ENCODE peak calls at places on chromosomes 2 and 18, in eight cellular contexts. C is A673, W is HL-60, P is psoas muscle, Q is cardiac muscle cell, X is heart left ventricle, Y is fibroblast of lung, M is gastrocnemius medialis. T is an unnamed sample.

GRCh38 chr2:4914551-4914950 is 777.6 kb upstream of the SOX11 start:
- DNase-seq in C (peak; percentile 61), W (no peak), P (no peak), Q (no peak), X (no peak), Y (peak; percentile 90), M (peak; percentile 16), T (peak; percentile 9)

GRCh38 chr18:39841133-39842041 is 2113.6 kb upstream of the PIK3C3 start:
- DNase-seq in C (peak; percentile 87), W (no peak), P (peak; percentile 23), Q (peak; percentile 64), X (peak; percentile 20), Y (peak; percentile 86), M (no peak), T (no peak)

GRCh38 chr2:233756429-233757081 is 3.5 kb upstream of the UGT1A1 start:
- DNase-seq in C (no peak), W (no peak), P (no peak), Q (no peak), X (no peak), Y (no peak), M (no peak), T (no peak)

GRCh38 chr2:113770929-113771328 is 14.5 kb upstream of the SLC35F5 start:
- DNase-seq in C (peak; percentile 18), W (no peak), P (no peak), Q (no peak), X (no peak), Y (no peak), M (no peak), T (no peak)

GRCh38 chr18:49681387-49681786 is 119.5 kb downstream of the LIPG start:
- DNase-seq in C (no peak), W (no peak), P (no peak), Q (no peak), X (no peak), Y (no peak), M (no peak), T (no peak)

GRCh38 chr18:13915973-13916372 is 637 bp upstream of the MC2R start:
- DNase-seq in C (no peak), W (no peak), P (no peak), Q (peak; percentile 16), X (peak; percentile 23), Y (no peak), M (no peak), T (no peak)

GRCh38 chr2:57515366-57515765 is 531.2 kb upstream of the VRK2 start:
- DNase-seq in C (no peak), W (no peak), P (no peak), Q (no peak), X (no peak), Y (no peak), M (no peak), T (no peak)

GRCh38 chr2:8170552-8170951 is 511.3 kb upstream of the ID2 start:
- DNase-seq in C (peak; percentile 90), W (no peak), P (no peak), Q (no peak), X (no peak), Y (no peak), M (no peak), T (no peak)

GRCh38 chr2:127105656-127106456 is 1.1 kb downstream of the BIN1 start:
- DNase-seq in C (peak; percentile 59), W (no peak), P (peak; percentile 61), Q (peak; percentile 47), X (no peak), Y (peak; percentile 69), M (peak; percentile 56), T (no peak)

GRCh38 chr2:65215946-65216345 is 11.7 kb upstream of the ACTR2 start:
- DNase-seq in C (no peak), W (no peak), P (no peak), Q (no peak), X (no peak), Y (no peak), M (no peak), T (no peak)

GRCh38 chr2:225668606-225669266 is 269.2 kb downstream of the NYAP2 start:
- DNase-seq in C (peak; percentile 91), W (peak; percentile 25), P (no peak), Q (peak; percentile 67), X (no peak), Y (peak; percentile 84), M (no peak), T (no peak)

GRCh38 chr18:50830544-50830943 is 10.7 kb upstream of the MRO start:
- DNase-seq in C (no peak), W (no peak), P (no peak), Q (no peak), X (no peak), Y (no peak), M (no peak), T (no peak)

GRCh38 chr2:233961905-233962304 is 44.7 kb downstream of the TRPM8 start:
- DNase-seq in C (no peak), W (no peak), P (no peak), Q (no peak), X (no peak), Y (no peak), M (no peak), T (no peak)

GRCh38 chr2:45242161-45242741 is 233.0 kb upstream of the SIX2 start:
- DNase-seq in C (peak; percentile 22), W (no peak), P (peak; percentile 40), Q (peak; percentile 79), X (peak; percentile 55), Y (peak; percentile 34), M (peak; percentile 93), T (no peak)

GRCh38 chr2:179837408-179837807 is 24.0 kb downstream of the ZNF385B start:
- DNase-seq in C (no peak), W (no peak), P (no peak), Q (no peak), X (no peak), Y (peak; percentile 53), M (peak; percentile 24), T (peak; percentile 56)

GRCh38 chr2:227407601-227408089 is 19.9 kb upstream of the SCYGR1 start:
- DNase-seq in C (peak; percentile 93), W (peak; percentile 93), P (peak; percentile 62), Q (no peak), X (peak; percentile 36), Y (no peak), M (peak; percentile 56), T (no peak)

GRCh38 chr2:43845181-43845580 is 6.4 kb downstream of the ABCG8 start:
- DNase-seq in C (no peak), W (no peak), P (no peak), Q (no peak), X (no peak), Y (no peak), M (no peak), T (no peak)

GRCh38 chr2:178177066-178177679 is 17.1 kb upstream of the OSBPL6 start:
- DNase-seq in C (no peak), W (no peak), P (no peak), Q (no peak), X (no peak), Y (no peak), M (no peak), T (no peak)

DNA sequence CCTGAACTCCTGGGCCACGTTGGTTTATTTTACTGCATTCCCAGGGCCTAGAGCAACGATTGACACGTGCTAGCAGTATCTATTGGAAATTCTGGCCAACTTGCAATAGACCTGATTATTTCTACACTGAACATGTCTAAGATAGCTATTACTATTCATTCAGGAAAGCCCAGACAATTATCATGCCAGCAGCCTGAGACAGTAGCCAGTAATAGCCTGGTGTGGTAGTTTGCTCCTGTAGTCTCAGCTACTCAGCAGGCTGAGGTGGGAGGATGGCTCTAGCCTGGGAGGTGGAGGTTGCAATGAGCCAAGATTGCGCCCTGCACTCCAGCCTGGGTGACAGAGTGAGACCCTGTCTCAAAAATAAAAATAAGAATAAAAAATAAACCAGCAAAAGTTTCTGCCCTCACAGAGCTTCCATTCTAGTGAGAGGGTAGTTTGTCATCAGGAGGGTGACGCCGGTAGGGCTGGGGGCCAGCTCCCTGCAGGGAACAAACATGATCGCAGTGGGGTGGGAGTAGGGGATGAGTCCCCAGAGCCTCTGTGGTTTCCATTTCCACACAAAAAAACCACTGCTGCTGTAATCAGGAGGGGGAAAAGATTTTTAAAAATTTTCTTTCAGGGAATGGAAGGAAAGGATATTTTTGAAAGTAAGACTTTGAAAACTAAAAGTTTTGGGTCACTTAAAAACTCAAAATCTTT is 4.3 kb downstream of the CASP8 start:
- DNase-seq in C (peak; percentile 30), W (no peak), P (no peak), Q (no peak), X (no peak), Y (no peak), M (no peak), T (no peak)
- H3K4me3 ChIP-seq in C (no peak overlapping the region), W (no peak overlapping the region), P (no peak overlapping the region), Q (no peak overlapping the region), X (no peak overlapping the region), Y (no peak overlapping the region), M (no peak overlapping the region), T (no peak overlapping the region)

GRCh38 chr2:39227628-39228412 is 15.9 kb downstream of the CDKL4 start:
- DNase-seq in C (peak; percentile 77), W (peak; percentile 40), P (peak; percentile 75), Q (peak; percentile 84), X (peak; percentile 81), Y (peak; percentile 76), M (peak; percentile 72), T (no peak)
- TF ChIP-seq CTCF in C (peak; percentile 92), W (peak; percentile 59), P (peak; percentile 87), Q (peak; percentile 91), X (peak; percentile 91), Y (peak; percentile 82), M (peak; percentile 86), T (peak; percentile 91)

GRCh38 chr2:168216351-168217005 is 30.9 kb downstream of the STK39 start:
- DNase-seq in C (no peak), W (no peak), P (no peak), Q (no peak), X (no peak), Y (no peak), M (no peak), T (no peak)

GRCh38 chr2:168222095-168222494 is 25.3 kb downstream of the STK39 start:
- DNase-seq in C (no peak), W (no peak), P (no peak), Q (peak; percentile 39), X (no peak), Y (no peak), M (no peak), T (no peak)

GRCh38 chr2:168224346-168224745 is 23.0 kb downstream of the STK39 start:
- DNase-seq in C (no peak), W (no peak), P (no peak), Q (no peak), X (no peak), Y (no peak), M (no peak), T (no peak)

GRCh38 chr2:168217920-168218319 is 29.5 kb downstream of the STK39 start:
- DNase-seq in C (no peak), W (no peak), P (no peak), Q (no peak), X (no peak), Y (no peak), M (no peak), T (no peak)

GRCh38 chr2:168220971-168221819 is 26.2 kb downstream of the STK39 start:
- DNase-seq in C (peak; percentile 45), W (no peak), P (no peak), Q (no peak), X (no peak), Y (no peak), M (no peak), T (peak; percentile 86)
- H3K4me3 ChIP-seq in C (no peak overlapping the region), W (no peak overlapping the region), P (no peak overlapping the region), Q (no peak overlapping the region), X (no peak overlapping the region), Y (no peak overlapping the region), M (no peak overlapping the region), T (no peak overlapping the region)

DNA sequence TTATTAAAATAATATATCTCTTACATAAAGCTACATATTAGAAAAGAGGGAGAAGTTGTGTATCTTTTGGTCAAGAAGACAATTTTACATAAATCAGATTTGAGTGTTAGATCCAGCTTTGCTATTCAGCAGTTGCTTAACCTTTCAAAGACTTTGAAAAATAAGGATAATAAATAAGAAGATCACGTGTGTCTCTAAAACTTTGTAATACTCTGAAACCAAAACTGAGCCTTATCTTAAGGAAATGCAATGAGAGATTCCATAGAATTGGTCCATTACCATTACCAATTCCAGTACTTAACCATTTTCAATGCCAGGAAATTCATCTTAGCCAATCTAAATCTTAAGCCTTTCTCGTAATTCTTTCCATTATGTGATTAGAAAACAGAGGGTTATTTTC is 89.2 kb upstream of the COL5A2 start:
- DNase-seq in C (no peak), W (no peak), P (no peak), Q (no peak), X (no peak), Y (no peak), M (no peak), T (no peak)
- TF ChIP-seq CTCF in C (no peak), W (no peak), P (no peak), Q (no peak), X (no peak), Y (no peak), M (no peak), T (no peak)

T was measured in epithelial cell of proximal tubule.